ENCODE peak calls at places on chromosomes 5 and 9, in nine cellular contexts. B, G, L, W, O, P, M, S and K are unnamed samples.

GRCh38 chr5:134410822-134411221 is 859 bp downstream of the CDKN2AIPNL start:
- DNase-seq in B (no peak), G (no peak), L (no peak), W (no peak), O (no peak), P (no peak), M (no peak), S (no peak), K (no peak)

GRCh38 chr9:19698960-19699359 is 89.9 kb downstream of the SLC24A2 start:
- DNase-seq in B (peak; percentile 17), G (no peak), L (no peak), W (no peak), O (no peak), P (no peak), M (no peak), S (no peak), K (no peak)

GRCh38 chr9:92242779-92243136 is 50.7 kb downstream of the IARS1 start:
- DNase-seq in B (no peak), G (no peak), L (no peak), W (no peak), O (no peak), P (no peak), M (no peak), S (no peak), K (no peak)

GRCh38 chr5:59380350-59380951 is 513.1 kb downstream of the PDE4D start:
- DNase-seq in B (peak; percentile 30), G (peak; percentile 62), L (peak; percentile 11), W (no peak), O (peak; percentile 87), P (peak; percentile 89), M (peak; percentile 24), S (no peak), K (peak; percentile 83)

GRCh38 chr5:109876941-109877669 is 187.4 kb downstream of the MAN2A1 start:
- DNase-seq in B (no peak), G (no peak), L (no peak), W (no peak), O (no peak), P (peak; percentile 45), M (no peak), S (no peak), K (no peak)

GRCh38 chr5:18305288-18305899 is 671.1 kb downstream of the TAF11L14 start:
- DNase-seq in B (peak; percentile 52), G (no peak), L (peak; percentile 49), W (peak; percentile 46), O (peak; percentile 50), P (peak; percentile 20), M (no peak), S (peak; percentile 24), K (peak; percentile 40)

GRCh38 chr5:79886940-79887339 is 104.1 kb downstream of the MTX3 start:
- DNase-seq in B (no peak), G (no peak), L (no peak), W (no peak), O (no peak), P (no peak), M (no peak), S (no peak), K (no peak)

GRCh38 chr9:19102181-19102630 is 498 bp downstream of the HAUS6 start:
- DNase-seq in B (peak; percentile 47), G (peak; percentile 7), L (no peak), W (peak; percentile 16), O (no peak), P (peak; percentile 26), M (peak; percentile 32), S (peak; percentile 6), K (no peak)

GRCh38 chr9:95434116-95435073 is 82.4 kb downstream of the PTCH1 start:
- DNase-seq in B (peak; percentile 67), G (no peak), L (no peak), W (no peak), O (no peak), P (no peak), M (no peak), S (peak; percentile 64), K (peak; percentile 75)

GRCh38 chr9:131228988-131229387 is 47.3 kb downstream of the FAM78A start:
- DNase-seq in B (no peak), G (no peak), L (no peak), W (no peak), O (peak; percentile 84), P (no peak), M (no peak), S (no peak), K (no peak)

GRCh38 chr9:105264380-105264779 is 19.9 kb downstream of the SLC44A1 start:
- DNase-seq in B (no peak), G (no peak), L (no peak), W (no peak), O (no peak), P (peak; percentile 62), M (no peak), S (no peak), K (peak; percentile 28)

GRCh38 chr5:125476888-125477585 is 730.6 kb upstream of the ZNF608 start:
- DNase-seq in B (no peak), G (no peak), L (no peak), W (no peak), O (peak; percentile 48), P (peak; percentile 55), M (no peak), S (no peak), K (no peak)

GRCh38 chr9:95570646-95571045 is 53.9 kb upstream of the PTCH1 start:
- DNase-seq in B (no peak), G (no peak), L (no peak), W (peak; percentile 25), O (no peak), P (peak; percentile 36), M (no peak), S (no peak), K (no peak)

GRCh38 chr5:7437836-7438235 is 41.9 kb downstream of the ADCY2 start:
- DNase-seq in B (no peak), G (no peak), L (no peak), W (no peak), O (no peak), P (no peak), M (no peak), S (no peak), K (no peak)

GRCh38 chr9:104861406-104861805 is 66.5 kb downstream of the ABCA1 start:
- DNase-seq in B (no peak), G (no peak), L (no peak), W (no peak), O (no peak), P (no peak), M (no peak), S (no peak), K (no peak)

GRCh38 chr5:176415240-176416122 is 858 bp downstream of the CLTB start:
- DNase-seq in B (no peak), G (no peak), L (no peak), W (peak; percentile 14), O (peak; percentile 49), P (peak; percentile 57), M (no peak), S (peak; percentile 49), K (peak; percentile 67)

GRCh38 chr5:110651507-110651906 is 75.0 kb downstream of the TMEM232 start:
- DNase-seq in B (no peak), G (no peak), L (no peak), W (no peak), O (peak; percentile 3), P (no peak), M (no peak), S (no peak), K (no peak)

GRCh38 chr9:96382175-96382574 is 1.3 kb downstream of the SLC35D2 start:
- DNase-seq in B (no peak), G (no peak), L (no peak), W (no peak), O (peak; percentile 17), P (peak; percentile 11), M (no peak), S (no peak), K (no peak)

GRCh38 chr5:150579462-150580400 is 60.7 kb upstream of the SYNPO start:
- DNase-seq in B (no peak), G (no peak), L (no peak), W (no peak), O (no peak), P (no peak), M (no peak), S (no peak), K (no peak)

GRCh38 chr5:10162468-10162867 is 87.2 kb downstream of the ATPSCKMT start:
- DNase-seq in B (no peak), G (no peak), L (no peak), W (no peak), O (no peak), P (no peak), M (no peak), S (no peak), K (no peak)

GRCh38 chr5:90747693-90748092 is 189.1 kb downstream of the ADGRV1 start:
- DNase-seq in B (no peak), G (no peak), L (no peak), W (no peak), O (no peak), P (peak; percentile 19), M (no peak), S (no peak), K (no peak)

GRCh38 chr5:98906756-98907355 is 22.0 kb downstream of the CHD1 start:
- DNase-seq in B (no peak), G (no peak), L (no peak), W (no peak), O (no peak), P (no peak), M (no peak), S (no peak), K (no peak)

GRCh38 chr5:114010362-114010761 is 351.5 kb upstream of the KCNN2 start:
- DNase-seq in B (no peak), G (no peak), L (no peak), W (no peak), O (peak; percentile 5), P (peak; percentile 3), M (no peak), S (no peak), K (no peak)

GRCh38 chr5:170382790-170383189 is 6.4 kb downstream of the KCNMB1 start:
- DNase-seq in B (no peak), G (no peak), L (no peak), W (no peak), O (no peak), P (no peak), M (no peak), S (no peak), K (no peak)

GRCh38 chr9:20528253-20528652 is 94.0 kb downstream of the MLLT3 start:
- DNase-seq in B (no peak), G (no peak), L (no peak), W (no peak), O (no peak), P (no peak), M (no peak), S (no peak), K (no peak)

GRCh38 chr5:160467555-160468418 is 46.1 kb downstream of the PTTG1 start:
- DNase-seq in B (peak; percentile 45), G (peak; percentile 96), L (no peak), W (peak; percentile 47), O (peak; percentile 84), P (peak; percentile 29), M (peak; percentile 77), S (peak; percentile 95), K (no peak)

GRCh38 chr5:10595678-10596309 is 31.9 kb downstream of the ANKRD33B start:
- DNase-seq in B (peak; percentile 47), G (no peak), L (no peak), W (no peak), O (peak; percentile 85), P (peak; percentile 91), M (peak; percentile 6), S (peak; percentile 68), K (peak; percentile 84)

GRCh38 chr5:132098151-132098594 is 24.6 kb downstream of the CSF2 start:
- DNase-seq in B (no peak), G (peak; percentile 35), L (no peak), W (no peak), O (no peak), P (no peak), M (no peak), S (no peak), K (no peak)

GRCh38 chr9:35603506-35603985 is 1.5 kb upstream of the TESK1 start:
- DNase-seq in B (no peak), G (no peak), L (no peak), W (no peak), O (peak; percentile 90), P (no peak), M (no peak), S (no peak), K (no peak)

GRCh38 chr9:13023498-13023897 is 248.7 kb downstream of the LURAP1L start:
- DNase-seq in B (no peak), G (no peak), L (no peak), W (no peak), O (no peak), P (peak; percentile 45), M (no peak), S (no peak), K (peak; percentile 15)

GRCh38 chr9:131630206-131630831 is 85.0 kb downstream of the PRRT1B start:
- DNase-seq in B (no peak), G (no peak), L (no peak), W (no peak), O (no peak), P (no peak), M (peak; percentile 15), S (no peak), K (no peak)